ENCODE peak calls at places on chromosomes 11 and 22, in four cellular contexts. E is H1, N is HCT116, Y is H9. I is an unnamed sample.
A peak's percentile ranks its signal among the peaks of the same experiment; 100 is the strongest.

GRCh38 chr11:125280646-125281045 is 116.1 kb downstream of the PKNOX2 start:
- DNase-seq in E (no peak), N (no peak), Y (no peak), I (no peak)

GRCh38 chr11:57711414-57712255 is at the start of gene MED19:
- DNase-seq in E (peak; percentile 84), N (peak; percentile 94), Y (peak; percentile 98), I (peak; percentile 92)

GRCh38 chr11:12675951-12676711 is 1.9 kb downstream of the TEAD1 start:
- DNase-seq in E (no peak), N (no peak), Y (no peak), I (no peak)

GRCh38 chr11:119248750-119249670 is 42.9 kb downstream of the CBL start:
- DNase-seq in E (no peak), N (no peak), Y (no peak), I (no peak)

GRCh38 chr11:122344281-122344680 is 228.3 kb upstream of the BLID start:
- DNase-seq in E (no peak), N (no peak), Y (no peak), I (no peak)

GRCh38 chr22:18987765-18988164 is 51.7 kb upstream of the PRODH start:
- DNase-seq in E (peak; percentile 78), N (no peak), Y (peak; percentile 77), I (no peak)

GRCh38 chr11:109971184-109971523 is 122.0 kb upstream of the ZC3H12C start:
- DNase-seq in E (no peak), N (no peak), Y (no peak), I (no peak)

GRCh38 chr11:67507242-67507890 is 596 bp downstream of the CDK2AP2 start:
- DNase-seq in E (no peak), N (peak; percentile 74), Y (peak; percentile 88), I (peak; percentile 49)

GRCh38 chr11:40186401-40187091 is 1272.9 kb downstream of the LRRC4C start:
- DNase-seq in E (no peak), N (no peak), Y (no peak), I (no peak)

GRCh38 chr11:112797653-112798293 is 163.4 kb upstream of the NCAM1 start:
- DNase-seq in E (peak; percentile 85), N (no peak), Y (peak; percentile 82), I (no peak)

GRCh38 chr22:49382451-49382735 is 445.3 kb downstream of the BRD1 start:
- DNase-seq in E (no peak), N (no peak), Y (peak; percentile 25), I (no peak)

GRCh38 chr11:2582436-2582931 is 117.3 kb downstream of the KCNQ1OT1 start:
- DNase-seq in E (peak; percentile 37), N (no peak), Y (peak; percentile 22), I (no peak)

GRCh38 chr11:117881217-117881616 is 4.8 kb upstream of the FXYD6 start:
- DNase-seq in E (no peak), N (no peak), Y (no peak), I (no peak)

GRCh38 chr11:117882539-117882938 is 6.1 kb upstream of the FXYD6 start:
- DNase-seq in E (no peak), N (no peak), Y (no peak), I (no peak)

GRCh38 chr11:117885777-117886176 is 9.3 kb upstream of the FXYD6 start:
- DNase-seq in E (peak; percentile 40), N (no peak), Y (no peak), I (no peak)

GRCh38 chr11:117884994-117885393 is 8.5 kb upstream of the FXYD6 start:
- DNase-seq in E (peak; percentile 27), N (no peak), Y (no peak), I (no peak)

GRCh38 chr11:117883063-117883462 is 6.6 kb upstream of the FXYD6 start:
- DNase-seq in E (no peak), N (no peak), Y (no peak), I (no peak)
- H3K9ac ChIP-seq in E (no peak overlapping the region), N (no peak overlapping the region), Y (no peak overlapping the region), I (no peak overlapping the region)

GRCh38 chr11:47005441-47005840 is 68.9 kb downstream of the CSTPP1 start:
- DNase-seq in E (no peak), N (no peak), Y (no peak), I (no peak)
- H3K9ac ChIP-seq in E (no peak overlapping the region), N (no peak overlapping the region), Y (no peak overlapping the region), I (no peak overlapping the region)

DNA sequence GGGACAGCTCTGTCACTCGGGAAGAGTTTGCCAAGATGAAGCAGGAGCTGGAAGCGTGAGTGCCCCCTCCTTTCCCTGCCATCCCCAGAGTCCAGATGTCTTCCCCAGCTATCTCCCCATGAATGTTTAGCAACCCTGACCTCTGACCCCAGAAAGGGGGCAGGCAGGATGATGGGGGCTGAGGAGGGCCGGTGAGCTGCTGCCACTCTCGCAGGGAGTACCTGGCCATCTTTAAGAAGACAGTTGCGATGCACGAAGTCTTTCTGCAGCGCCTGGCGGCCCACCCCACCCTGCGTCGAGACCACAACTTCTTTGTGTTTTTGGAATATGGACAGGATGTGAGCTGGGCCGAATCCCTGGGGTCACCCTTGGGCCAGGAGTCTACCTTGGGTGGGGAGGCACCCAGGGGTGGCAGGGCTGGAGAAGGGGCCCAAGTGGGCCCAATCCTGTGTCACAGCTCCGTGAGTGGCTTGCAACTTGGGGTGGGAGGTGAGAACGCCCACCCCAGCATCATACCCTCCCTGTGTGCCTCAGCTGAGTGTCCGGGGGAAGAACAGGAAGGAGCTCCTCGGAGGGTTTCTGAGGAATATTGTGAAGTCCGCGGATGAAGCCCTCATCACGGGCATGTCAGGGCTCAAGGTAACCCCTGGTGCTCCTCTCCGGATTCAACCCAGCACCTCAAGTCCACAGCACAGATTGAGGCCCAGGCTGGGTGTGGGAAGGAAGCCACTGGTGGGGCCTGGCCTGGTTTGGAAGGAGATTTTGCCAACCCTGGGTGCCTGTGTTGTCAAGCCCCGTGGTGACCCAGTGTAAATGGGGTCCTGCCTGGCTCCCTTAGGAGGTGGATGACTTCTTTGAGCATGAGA is 7.5 kb downstream of the CFL1 start:
- DNase-seq in E (no peak), N (no peak), Y (peak; percentile 32), I (no peak)
- H3K9ac ChIP-seq in E (no peak overlapping the region), N (no peak overlapping the region), Y (no peak overlapping the region), I (peak overlapping the region; percentile 13)

GRCh38 chr22:41910599-41911291 is 4.1 kb downstream of the SHISA8 start:
- DNase-seq in E (no peak), N (no peak), Y (no peak), I (no peak)
- H3K9ac ChIP-seq in E (no peak overlapping the region), N (no peak overlapping the region), Y (no peak overlapping the region), I (peak overlapping the region; percentile 50)